ENCODE peak calls at places on chromosomes 1 and 21, in ten cellular contexts. P is mesothelial cell of epicardium, I is breast epithelium, C is progenitor cell of endocrine pancreas, S is stomach, Z is type B pancreatic cell, G is H9, T is neural progenitor cell, J is mucosa of descending colon, H is MM.1S. N is an unnamed sample.

GRCh38 chr1:171220551-171221175 is 27.6 kb upstream of the FMO1 start:
- DNase-seq in P (peak; percentile 43), J (no peak), S (no peak), I (no peak), T (peak; percentile 87), Z (no peak), H (no peak), C (peak; percentile 22), G (peak; percentile 89), N (no peak)

GRCh38 chr1:44713321-44713781 is 17.6 kb downstream of the RNU5D-1 start:
- DNase-seq in S (no peak), C (no peak), I (no peak), T (no peak), J (no peak), G (no peak), Z (no peak), H (peak; percentile 66), P (no peak), N (no peak)

GRCh38 chr1:179231923-179232322 is 2.4 kb upstream of the ABL2 start:
- DNase-seq in P (no peak), H (no peak), I (no peak), S (no peak), G (no peak), T (no peak), J (no peak), C (no peak), Z (no peak), N (no peak)

GRCh38 chr1:205294175-205294913 is 27.2 kb downstream of the NUAK2 start:
- DNase-seq in S (no peak), Z (no peak), H (no peak), C (no peak), G (peak; percentile 69), T (peak; percentile 83), I (no peak), P (no peak), J (no peak), N (no peak)

GRCh38 chr1:223227486-223228196 is 84.6 kb upstream of the TLR5 start:
- DNase-seq in I (no peak), H (no peak), G (peak; percentile 8), C (no peak), P (no peak), S (no peak), T (no peak), Z (no peak), J (no peak), N (no peak)

GRCh38 chr1:204415351-204415750 is 3.7 kb upstream of the PPP1R15B start:
- DNase-seq in S (no peak), P (no peak), J (no peak), T (no peak), Z (no peak), C (no peak), G (no peak), H (no peak), I (no peak), N (no peak)

GRCh38 chr1:9115656-9116205 is 13.2 kb downstream of the GPR157 start:
- DNase-seq in C (no peak), S (no peak), T (no peak), H (no peak), Z (no peak), G (no peak), J (no peak), P (no peak), I (no peak), N (no peak)

GRCh38 chr1:153563339-153563952 is 2.2 kb downstream of the S100A2 start:
- DNase-seq in H (no peak), G (no peak), P (no peak), I (no peak), Z (no peak), C (no peak), J (no peak), T (no peak), S (no peak), N (no peak)

GRCh38 chr1:115507256-115507589 is 134.5 kb upstream of the VANGL1 start:
- DNase-seq in P (no peak), S (no peak), Z (no peak), T (peak; percentile 64), I (no peak), J (peak; percentile 11), C (no peak), G (peak; percentile 58), H (no peak), N (no peak)

GRCh38 chr21:37619464-37619974 is 252.9 kb downstream of the DYRK1A start:
- DNase-seq in J (no peak), C (no peak), H (no peak), I (no peak), T (no peak), P (no peak), Z (no peak), S (no peak), G (no peak), N (no peak)

GRCh38 chr1:69858534-69858933 is 290.8 kb downstream of the LRRC7 start:
- DNase-seq in T (no peak), S (no peak), P (no peak), C (no peak), J (no peak), H (no peak), I (no peak), G (no peak), Z (no peak), N (no peak)

GRCh38 chr1:68570859-68571258 is 74.0 kb upstream of the DEPDC1 start:
- DNase-seq in S (no peak), H (no peak), C (no peak), G (no peak), P (no peak), I (no peak), T (no peak), Z (no peak), J (no peak), N (no peak)

GRCh38 chr1:154221815-154222081 is 993 bp downstream of the UBAP2L start:
- DNase-seq in J (no peak), Z (no peak), C (no peak), H (peak; percentile 50), G (no peak), T (no peak), S (no peak), P (no peak), I (no peak), N (no peak)

GRCh38 chr1:234659538-234659937 is 49.6 kb upstream of the IRF2BP2 start:
- DNase-seq in I (no peak), H (no peak), J (no peak), C (no peak), T (no peak), P (no peak), G (no peak), Z (no peak), S (no peak), N (no peak)

GRCh38 chr1:161350666-161351065 is 17.0 kb downstream of the CFAP126 start:
- DNase-seq in C (no peak), G (no peak), Z (no peak), T (no peak), S (no peak), H (no peak), P (no peak), I (no peak), J (no peak), N (no peak)

GRCh38 chr1:112955678-112956502 is at the start of gene SLC16A1:
- DNase-seq in P (peak; percentile 91), T (peak; percentile 95), G (peak; percentile 87), I (peak; percentile 67), Z (peak; percentile 94), H (peak; percentile 82), C (peak; percentile 81), S (peak; percentile 88), J (peak; percentile 92), N (peak; percentile 57)

GRCh38 chr1:30670195-30671060 is 53.0 kb downstream of the MATN1 start:
- DNase-seq in G (no peak), J (no peak), I (no peak), H (no peak), C (no peak), T (no peak), Z (no peak), P (no peak), S (no peak), N (no peak)

DNA sequence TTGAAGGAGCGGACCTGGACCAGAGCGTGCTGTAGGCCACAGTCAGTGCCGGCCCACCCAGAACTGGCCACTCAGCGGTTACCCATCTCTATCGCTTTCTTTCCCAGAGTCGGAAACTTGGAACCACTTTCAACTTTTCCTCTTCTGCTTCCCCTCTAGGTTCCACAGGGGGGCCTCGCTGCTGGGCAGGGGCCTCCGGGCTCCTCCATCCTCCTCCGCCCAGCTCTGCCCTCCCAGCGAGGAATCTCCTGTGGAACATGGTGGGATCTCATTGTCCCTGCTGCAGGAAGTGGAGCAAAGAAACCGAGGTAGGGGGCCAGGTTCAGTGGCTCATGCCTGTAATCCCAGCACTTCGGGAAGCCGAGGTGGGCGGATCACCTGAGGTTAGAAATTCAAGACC is 139.2 kb downstream of the ETS2 start:
- DNase-seq in Z (no peak), T (peak; percentile 51), J (no peak), C (no peak), S (no peak), G (peak; percentile 45), H (no peak), P (no peak), I (no peak), N (no peak)
- TF ChIP-seq CTCF in Z (peak; percentile 36), T (peak; percentile 33), J (no peak), C (no peak), S (no peak), G (peak; percentile 55), H (no peak), P (no peak), I (no peak), N (no peak)

GRCh38 chr1:109930252-109930993 is 19.8 kb downstream of the CSF1 start:
- DNase-seq in J (no peak), H (no peak), G (peak; percentile 42), P (no peak), Z (no peak), S (no peak), I (no peak), T (no peak), C (no peak), N (no peak)
- TF ChIP-seq CTCF in J (no peak), H (no peak), G (no peak), P (no peak), Z (no peak), S (no peak), I (no peak), T (no peak), C (no peak), N (no peak)

GRCh38 chr1:221708076-221708571 is 33.8 kb downstream of the DUSP10 start:
- DNase-seq in Z (no peak), J (peak; percentile 38), T (no peak), C (no peak), I (no peak), H (no peak), G (no peak), S (no peak), P (no peak), N (no peak)
- TF ChIP-seq CTCF in Z (no peak), J (no peak), T (no peak), C (no peak), I (no peak), H (no peak), G (no peak), S (no peak), P (no peak), N (no peak)

DNA sequence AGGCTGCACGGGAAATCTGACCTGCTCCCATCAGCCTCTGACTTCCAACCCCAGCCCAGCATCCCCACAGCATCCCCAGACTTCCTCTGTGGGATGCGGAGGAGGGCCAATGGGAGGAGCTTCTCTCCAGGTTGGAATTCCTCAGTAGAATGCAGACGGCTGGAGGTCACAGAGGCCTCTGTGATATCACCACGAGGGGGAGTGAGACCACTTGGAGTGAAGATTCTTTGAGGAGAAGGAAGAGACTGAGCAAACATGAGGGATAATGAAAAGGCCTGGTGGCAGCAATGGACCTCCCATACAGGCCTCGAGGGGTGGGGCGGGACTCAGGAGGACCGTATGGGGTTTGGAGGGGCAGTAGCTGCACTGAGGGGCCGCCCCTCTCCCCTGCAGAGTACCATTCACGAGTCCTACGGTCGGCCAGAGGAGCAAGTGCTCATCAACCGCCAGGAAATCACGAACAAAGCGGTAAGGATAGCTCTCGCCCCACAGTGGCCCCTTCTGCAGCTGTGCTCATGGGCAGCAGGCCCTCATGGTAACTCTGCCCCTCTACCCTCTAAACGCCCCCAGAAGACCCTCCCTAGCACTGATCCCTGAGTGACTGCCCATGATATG is at the start of gene CATSPER4:
- DNase-seq in I (no peak), S (no peak), G (peak; percentile 91), T (peak; percentile 87), C (no peak), H (no peak), J (no peak), Z (no peak), P (no peak), N (no peak)
- TF ChIP-seq CTCF in I (no peak), S (no peak), G (peak; percentile 77), T (peak; percentile 63), C (peak; percentile 53), H (peak; percentile 13), J (no peak), Z (peak; percentile 50), P (no peak), N (no peak)